ENCODE peak calls at places on chromosome 5, in ten cellular contexts. P is fibroblast of lung, D is uterus, F is MCF 10A, T is Daoy, Q is DMS79 treated with DMSO at 0.1 percent for 48 hours, U is cerebellar cortex, J is nephron progenitor cell, W is anterior cingulate cortex, C is myocyte. I is an unnamed sample.

GRCh38 chr5:76041863-76042262 is 41.3 kb upstream of the SV2C start:
- DNase-seq in P (no peak), Q (no peak), U (no peak), J (peak), W (no peak), D (no peak), C (no peak), F (peak), T (no peak), I (no peak)

GRCh38 chr5:90759119-90759518 is 200.5 kb downstream of the ADGRV1 start:
- DNase-seq in W (no peak), T (no peak), J (no peak), P (no peak), D (no peak), U (no peak), C (no peak), F (no peak), Q (no peak), I (no peak)

GRCh38 chr5:134139377-134139851 is 24.9 kb downstream of the TCF7 start:
- DNase-seq in W (no peak), C (no peak), T (no peak), Q (no peak), P (no peak), J (no peak), U (no peak), D (no peak), F (no peak), I (no peak)

GRCh38 chr5:77843570-77844407 is 67.7 kb upstream of the TBCA start:
- DNase-seq in W (no peak), C (no peak), T (no peak), U (no peak), P (no peak), D (no peak), F (no peak), Q (no peak), J (peak), I (no peak)

GRCh38 chr5:161400583-161400982 is 145.9 kb downstream of the GABRB2 start:
- DNase-seq in P (no peak), F (no peak), W (no peak), Q (peak), J (no peak), T (no peak), C (peak), U (peak), D (no peak), I (no peak)

GRCh38 chr5:160155017-160155725 is 35.9 kb upstream of the PWWP2A start:
- DNase-seq in P (no peak), D (no peak), W (no peak), C (no peak), T (no peak), U (no peak), F (peak), J (no peak), Q (no peak), I (no peak)

GRCh38 chr5:87267574-87268125 is at the start of gene RASA1:
- DNase-seq in P (peak), Q (peak), T (peak), D (peak), C (peak), U (peak), J (peak), W (peak), F (peak), I (peak)

GRCh38 chr5:73531356-73531755 is 33.1 kb downstream of the BTF3 start:
- DNase-seq in D (no peak), F (no peak), T (no peak), U (no peak), C (no peak), Q (no peak), W (no peak), P (no peak), J (no peak), I (no peak)

GRCh38 chr5:149426931-149427330 is 47.8 kb upstream of the IL17B start:
- DNase-seq in W (no peak), D (no peak), T (no peak), Q (no peak), U (no peak), P (no peak), F (no peak), C (no peak), J (no peak), I (no peak)

GRCh38 chr5:16803831-16804230 is 132.3 kb downstream of the MYO10 start:
- DNase-seq in C (no peak), T (no peak), U (no peak), P (no peak), Q (no peak), F (no peak), D (no peak), J (no peak), W (no peak), I (no peak)

GRCh38 chr5:102018690-102019089 is 277.4 kb downstream of the SLCO4C1 start:
- DNase-seq in P (no peak), T (no peak), F (no peak), D (no peak), Q (no peak), W (no peak), C (no peak), U (no peak), J (peak), I (no peak)

GRCh38 chr5:157912621-157913325 is 53.8 kb upstream of the CLINT1 start:
- DNase-seq in F (no peak), Q (peak), P (no peak), U (no peak), T (no peak), J (peak), D (no peak), C (no peak), W (no peak), I (no peak)

GRCh38 chr5:135150767-135151166 is 116.7 kb upstream of the PITX1 start:
- DNase-seq in D (no peak), T (no peak), U (no peak), Q (no peak), P (no peak), J (no peak), F (no peak), C (no peak), W (no peak), I (no peak)

GRCh38 chr5:2147504-2148311 is 265.0 kb upstream of the IRX4 start:
- DNase-seq in D (no peak), Q (no peak), P (no peak), F (no peak), T (no peak), W (no peak), J (no peak), C (no peak), U (no peak), I (no peak)

GRCh38 chr5:174145821-174146220 is 100.3 kb downstream of the NSG2 start:
- DNase-seq in J (no peak), F (peak), Q (no peak), W (peak), T (no peak), U (peak), D (no peak), P (no peak), C (no peak), I (no peak)

GRCh38 chr5:43227655-43228054 is 35.6 kb downstream of the NIM1K start:
- DNase-seq in J (no peak), C (peak), Q (no peak), P (peak), T (peak), D (no peak), U (peak), W (no peak), F (peak), I (peak)

GRCh38 chr5:35372482-35372881 is 142.2 kb upstream of the PRLR start:
- DNase-seq in W (no peak), P (no peak), D (no peak), Q (no peak), T (no peak), F (no peak), U (no peak), C (no peak), J (no peak), I (no peak)

GRCh38 chr5:157447246-157447645 is 12.8 kb upstream of the NIPAL4 start:
- DNase-seq in J (no peak), C (no peak), D (no peak), W (no peak), T (no peak), U (no peak), P (no peak), F (no peak), Q (no peak), I (no peak)

GRCh38 chr5:123879071-123879470 is 367.1 kb downstream of the CSNK1G3 start:
- DNase-seq in P (no peak), U (peak), T (no peak), D (no peak), Q (no peak), F (no peak), W (no peak), J (no peak), C (peak), I (no peak)

I was measured in astrocyte of the spinal cord.